ENCODE peak calls at places on chromosome 20, in five cellular contexts. E is activated T-cell treated with anti-CD3 and anti-CD28 coated beads for 4 hours, C is kidney glomerular epithelial cell, L is endothelial cell, A is Ammon's horn. S is an unnamed sample.

GRCh38 chr20:24589381-24589780 is 120.0 kb downstream of the SYNDIG1 start:
- DNase-seq in C (no peak), A (no peak), L (no peak), E (no peak), S (no peak)

GRCh38 chr20:45311589-45312211 is 3.6 kb upstream of the MATN4 start:
- DNase-seq in L (peak), E (peak), C (no peak), A (peak), S (peak)

GRCh38 chr20:25256226-25256859 is 8.5 kb downstream of the PYGB start:
- DNase-seq in C (no peak), E (no peak), A (no peak), L (no peak), S (no peak)

GRCh38 chr20:41167481-41168253 is 30.3 kb downstream of the PLCG1 start:
- DNase-seq in L (no peak), C (no peak), A (no peak), E (no peak), S (peak)

GRCh38 chr20:50285376-50286173 is 94.9 kb downstream of the CEBPB start:
- DNase-seq in L (no peak), C (peak), E (no peak), A (no peak), S (no peak)

GRCh38 chr20:1899169-1899525 is 3.9 kb downstream of the SIRPA start:
- DNase-seq in C (no peak), A (no peak), E (no peak), L (no peak), S (no peak)

GRCh38 chr20:26279224-26279623 is 582.6 kb upstream of the ZNF337 start:
- DNase-seq in C (no peak), L (no peak), A (no peak), E (no peak), S (no peak)

GRCh38 chr20:31731321-31731717 is 7.8 kb upstream of the TPX2 start:
- DNase-seq in E (no peak), C (no peak), A (no peak), L (no peak), S (no peak)

GRCh38 chr20:34562643-34563042 is 4.1 kb downstream of the MAP1LC3A start:
- DNase-seq in C (no peak), E (no peak), A (peak), L (peak), S (no peak)

GRCh38 chr20:50242863-50243609 is 52.4 kb downstream of the CEBPB start:
- DNase-seq in L (no peak), C (peak), A (peak), E (no peak), S (no peak)

GRCh38 chr20:44448753-44449546 is 26.7 kb upstream of the TTPAL start:
- DNase-seq in E (no peak), A (no peak), C (no peak), L (peak), S (no peak)

GRCh38 chr20:3045042-3045815 is 623 bp upstream of the MRPS26 start:
- DNase-seq in A (peak), E (peak), C (no peak), L (no peak), S (no peak)

GRCh38 chr20:24546232-24546892 is 76.9 kb downstream of the SYNDIG1 start:
- DNase-seq in A (no peak), E (no peak), C (no peak), L (no peak), S (no peak)

GRCh38 chr20:56439784-56440291 is 27.8 kb downstream of the CASS4 start:
- DNase-seq in C (no peak), E (no peak), L (no peak), A (no peak), S (peak)

GRCh38 chr20:45905505-45906079 is 6.4 kb downstream of the PLTP start:
- DNase-seq in E (no peak), C (no peak), L (no peak), A (no peak), S (no peak)

GRCh38 chr20:208937-209566 is 18.0 kb upstream of the DEFB129 start:
- DNase-seq in C (peak), E (peak), L (peak), A (peak), S (peak)

GRCh38 chr20:24943731-24944130 is 5.3 kb upstream of the CST7 start:
- DNase-seq in C (no peak), A (no peak), E (no peak), L (no peak), S (no peak)

GRCh38 chr20:49665796-49666195 is 47.9 kb downstream of the B4GALT5 start:
- DNase-seq in A (no peak), E (no peak), L (no peak), C (no peak), S (no peak)

GRCh38 chr20:14716251-14716650 is 378.8 kb upstream of the FLRT3 start:
- DNase-seq in A (no peak), C (no peak), E (no peak), L (no peak), S (no peak)

GRCh38 chr20:43963872-43964791 is 49.5 kb downstream of the TOX2 start:
- DNase-seq in A (peak), C (no peak), E (no peak), L (peak), S (peak)

GRCh38 chr20:3670511-3670910 is 7.3 kb upstream of the GFRA4 start:
- DNase-seq in E (no peak), A (no peak), L (no peak), C (no peak), S (no peak)

GRCh38 chr20:48538058-48538825 is 289.6 kb downstream of the PREX1 start:
- DNase-seq in E (no peak), L (no peak), A (no peak), C (peak), S (no peak)

GRCh38 chr20:38217791-38218565 is 42.6 kb downstream of the KIAA1755 start:
- DNase-seq in L (no peak), A (no peak), C (peak), E (no peak), S (no peak)

GRCh38 chr20:15036938-15037337 is 699.5 kb upstream of the FLRT3 start:
- DNase-seq in L (no peak), A (no peak), C (no peak), E (no peak), S (no peak)

GRCh38 chr20:41592516-41593192 is 25.5 kb downstream of the CHD6 start:
- DNase-seq in C (no peak), E (no peak), L (no peak), A (no peak), S (no peak)

S was measured in HL-60.